ENCODE peak calls at places on chromosomes 3 and 15, in five cellular contexts. S, H, X, D and O are unnamed samples.

GRCh38 chr3:158918451-158918850 is 116.6 kb downstream of the MFSD1 start:
- DNase-seq in S (no peak), H (no peak), X (no peak), D (no peak), O (no peak)

GRCh38 chr3:41893977-41894376 is 67.9 kb downstream of the ULK4 start:
- DNase-seq in S (no peak), H (no peak), X (peak; percentile 75), D (peak; percentile 11), O (no peak)

GRCh38 chr15:78069052-78069414 is 8.5 kb downstream of the TBC1D2B start:
- DNase-seq in S (peak; percentile 46), H (no peak), X (no peak), D (no peak), O (peak; percentile 59)

GRCh38 chr3:188533612-188534357 is 379.8 kb downstream of the LPP start:
- DNase-seq in S (no peak), H (no peak), X (no peak), D (no peak), O (no peak)

GRCh38 chr3:138726966-138727365 is 107.8 kb downstream of the PIK3CB start:
- DNase-seq in S (no peak), H (no peak), X (peak; percentile 9), D (no peak), O (no peak)

GRCh38 chr3:194773666-194774455 is 88.2 kb downstream of the FAM43A start:
- DNase-seq in S (peak; percentile 56), H (no peak), X (peak; percentile 40), D (no peak), O (no peak)

GRCh38 chr3:117602054-117602644 is 892.6 kb downstream of the TUSC7 start:
- DNase-seq in S (no peak), H (no peak), X (no peak), D (no peak), O (no peak)

GRCh38 chr3:53162672-53163458 is 1.9 kb downstream of the PRKCD start:
- DNase-seq in S (no peak), H (no peak), X (no peak), D (no peak), O (peak; percentile 75)

GRCh38 chr15:66841953-66842681 is 140.1 kb downstream of the SMAD6 start:
- DNase-seq in S (peak; percentile 95), H (peak; percentile 98), X (peak; percentile 94), D (peak; percentile 90), O (peak; percentile 94)

DNA sequence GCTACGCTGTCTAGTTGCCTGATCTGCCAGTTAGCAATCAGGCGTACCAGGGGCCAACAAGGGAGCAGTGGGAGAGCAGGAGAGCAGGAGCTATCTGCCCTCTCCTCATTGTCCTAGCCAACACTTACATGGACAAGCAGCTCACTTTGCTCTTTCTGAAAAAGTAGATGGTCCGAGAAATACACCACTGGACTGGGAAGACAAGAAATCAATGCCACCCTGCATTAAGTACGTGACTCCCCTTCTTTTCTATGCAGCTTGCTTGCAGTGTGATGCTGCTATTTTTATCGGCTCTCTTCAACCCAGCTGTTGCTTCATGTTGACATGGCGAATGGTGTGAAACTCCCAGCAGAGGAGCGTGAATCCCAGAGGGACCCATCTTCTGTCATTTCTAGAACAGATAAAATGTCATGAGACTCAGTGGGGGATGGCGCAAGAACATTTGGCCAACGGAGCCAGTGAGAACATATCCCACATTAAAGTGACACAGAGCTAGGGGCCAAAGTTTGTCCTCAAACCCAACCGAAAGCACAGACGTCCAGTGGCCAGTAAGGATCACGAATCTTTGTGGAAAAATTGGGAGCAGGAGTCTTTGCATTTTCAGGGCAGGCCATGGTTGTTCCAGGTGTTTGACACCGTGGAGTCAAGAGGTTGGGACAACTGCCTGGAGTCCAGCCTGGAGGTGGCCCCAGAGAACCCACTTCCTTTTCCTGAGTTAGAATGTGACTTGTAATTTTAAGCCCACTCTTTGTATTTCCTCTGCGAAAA is 53.7 kb upstream of the MEF2A start:
- DNase-seq in S (no peak), H (no peak), X (peak; percentile 43), D (no peak), O (no peak)
- H3K4me1 ChIP-seq in S (peaks cover 34% of the 10 kb centered on the region), H (no peaks in the 10 kb centered on the region), X (peaks cover 10% of the 10 kb centered on the region), D (peaks cover 8% of the 10 kb centered on the region), O (peaks cover 35% of the 10 kb centered on the region)

DNA sequence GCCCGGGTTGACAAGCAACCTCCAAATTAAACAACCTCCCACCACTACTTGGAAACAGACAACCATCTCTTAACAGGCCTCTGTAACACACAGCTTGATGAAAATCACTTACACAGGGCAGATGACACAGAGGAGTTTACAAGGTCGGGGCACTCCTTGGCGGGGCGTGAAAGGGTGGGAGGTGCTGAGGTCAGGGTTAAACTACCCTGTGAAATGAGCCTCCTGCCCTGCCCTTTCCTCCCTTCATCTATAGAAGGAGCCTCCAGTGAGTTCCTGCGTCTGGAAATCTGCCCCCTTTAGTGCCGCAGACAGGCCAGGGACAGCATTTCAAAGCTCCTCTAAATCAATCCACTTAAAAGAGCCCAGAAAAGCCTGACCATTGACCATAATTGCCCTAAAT is 1.9 kb downstream of the ROBO1 start:
- DNase-seq in S (no peak), H (no peak), X (no peak), D (no peak), O (no peak)
- H3K4me3 ChIP-seq in S (no peak overlapping the region), H (no peak overlapping the region), X (no peak overlapping the region), D (no peak overlapping the region), O (no peak overlapping the region)

GRCh38 chr3:71356272-71356671 is 227.3 kb downstream of the FOXP1 start:
- DNase-seq in S (no peak), H (no peak), X (no peak), D (no peak), O (no peak)
- H3K4me1 ChIP-seq in S (peaks cover 7% of the 10 kb centered on the region), H (no peaks in the 10 kb centered on the region), X (no peaks in the 10 kb centered on the region), D (peaks cover 9% of the 10 kb centered on the region), O (peaks cover 4% of the 10 kb centered on the region)

GRCh38 chr3:46952813-46953212 is 23.7 kb downstream of the CCDC12 start:
- DNase-seq in S (no peak), H (no peak), X (no peak), D (no peak), O (no peak)
- H3K4me3 ChIP-seq in S (no peak overlapping the region), H (no peak overlapping the region), X (no peak overlapping the region), D (no peak overlapping the region), O (no peak overlapping the region)

DNA sequence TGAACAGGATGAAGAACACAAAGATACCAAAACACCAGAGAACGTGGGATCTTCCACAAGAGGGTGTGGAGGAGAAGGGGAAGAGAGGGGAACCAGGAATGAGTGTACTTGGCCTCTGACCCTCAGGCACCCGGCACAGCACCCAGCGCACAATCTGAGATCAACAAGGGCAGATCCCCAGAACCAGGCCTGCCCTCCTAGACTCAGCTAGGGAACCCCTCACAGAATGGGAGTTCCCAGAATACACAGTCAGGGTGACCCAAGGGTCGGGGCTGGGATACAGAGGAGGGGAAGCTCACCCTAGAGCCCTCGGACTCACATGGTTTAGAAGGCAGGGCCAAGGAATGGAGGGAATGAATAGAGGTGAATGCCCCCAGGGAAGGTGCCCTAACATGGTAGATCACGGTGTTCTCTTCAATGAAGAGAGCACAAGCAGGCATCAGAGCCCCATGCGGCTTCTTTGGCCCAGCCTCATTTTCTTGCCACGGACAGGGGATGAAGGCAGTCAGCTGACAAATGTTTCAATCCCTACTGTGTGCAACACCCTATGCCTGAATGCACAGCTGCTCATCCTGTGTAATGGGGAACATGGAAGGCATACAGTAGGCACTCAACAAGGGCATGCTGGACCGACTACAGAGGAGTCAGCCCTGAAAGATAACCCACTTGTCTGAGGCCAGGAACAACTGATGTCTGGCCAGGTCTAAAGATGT is 13.1 kb downstream of the BMF start:
- DNase-seq in S (no peak), H (no peak), X (no peak), D (no peak), O (peak; percentile 52)
- H3K4me1 ChIP-seq in S (peaks cover 96% of the 10 kb centered on the region), H (peaks cover 4% of the 10 kb centered on the region), X (peaks cover 61% of the 10 kb centered on the region), D (peaks cover 83% of the 10 kb centered on the region), O (peaks cover 87% of the 10 kb centered on the region)